ENCODE peak calls at places on chromosome 6, in seven cellular contexts. W, Z, K, C, Q, O and D are unnamed samples.

GRCh38 chr6:49787176-49787575 is at the start of gene PGK2:
- DNase-seq in Q (peak; percentile 84), Z (no peak), K (no peak), O (no peak), W (no peak), C (no peak), D (peak; percentile 53)

GRCh38 chr6:14670806-14671205 is 553.2 kb downstream of the CD83 start:
- DNase-seq in O (no peak), W (no peak), K (no peak), Q (no peak), Z (no peak), C (no peak), D (no peak)

GRCh38 chr6:138485586-138486248 is 13.6 kb downstream of the NHSL1 start:
- DNase-seq in Z (no peak), Q (no peak), W (no peak), O (no peak), K (no peak), C (no peak), D (no peak)

GRCh38 chr6:19332806-19333460 is 504.2 kb upstream of the ID4 start:
- DNase-seq in O (no peak), C (no peak), W (no peak), Z (no peak), K (no peak), Q (no peak), D (no peak)

GRCh38 chr6:2770171-2770570 is 5.0 kb downstream of the WRNIP1 start:
- DNase-seq in O (no peak), Z (no peak), W (no peak), K (no peak), C (no peak), Q (no peak), D (no peak)

GRCh38 chr6:145428656-145429173 is 306.6 kb downstream of the EPM2A start:
- DNase-seq in K (no peak), O (no peak), W (peak; percentile 5), C (no peak), Z (no peak), Q (no peak), D (no peak)

GRCh38 chr6:168385858-168386735 is 54.9 kb upstream of the SMOC2 start:
- DNase-seq in Q (no peak), Z (no peak), O (no peak), W (no peak), C (no peak), K (no peak), D (no peak)

GRCh38 chr6:13814176-13814937 is at the start of gene MCUR1:
- DNase-seq in K (peak; percentile 92), W (peak; percentile 97), C (peak; percentile 81), O (peak; percentile 77), Q (peak; percentile 92), Z (peak; percentile 97), D (peak; percentile 96)

GRCh38 chr6:139568157-139568955 is 193.9 kb upstream of the CITED2 start:
- DNase-seq in O (no peak), Q (no peak), C (no peak), K (no peak), Z (no peak), W (peak; percentile 44), D (no peak)

GRCh38 chr6:56753801-56754200 is 111.1 kb upstream of the DST start:
- DNase-seq in C (no peak), Z (no peak), Q (no peak), W (no peak), K (no peak), O (no peak), D (no peak)

GRCh38 chr6:143743256-143744166 is 65.7 kb downstream of the PHACTR2 start:
- DNase-seq in Q (peak; percentile 52), O (no peak), Z (no peak), K (no peak), W (peak; percentile 18), C (no peak), D (no peak)

GRCh38 chr6:138953451-138953850 is 34.6 kb downstream of the REPS1 start:
- DNase-seq in Q (no peak), K (no peak), Z (no peak), O (no peak), W (peak; percentile 61), C (no peak), D (no peak)

GRCh38 chr6:13177617-13178506 is 150.5 kb downstream of the TBC1D7 start:
- DNase-seq in Q (no peak), K (no peak), W (no peak), C (no peak), O (no peak), Z (no peak), D (no peak)

GRCh38 chr6:19297880-19298279 is 539.3 kb upstream of the ID4 start:
- DNase-seq in Q (no peak), C (no peak), Z (no peak), W (no peak), K (no peak), O (no peak), D (peak; percentile 94)

GRCh38 chr6:11714798-11715285 is 63.8 kb downstream of the ADTRP start:
- DNase-seq in W (no peak), K (no peak), C (no peak), Z (no peak), Q (no peak), O (no peak), D (no peak)

GRCh38 chr6:163897030-163897429 is 482.5 kb downstream of the QKI start:
- DNase-seq in O (no peak), W (peak; percentile 32), C (no peak), Z (peak; percentile 9), K (no peak), Q (peak; percentile 43), D (no peak)

GRCh38 chr6:148507774-148508173 is 165.1 kb downstream of the SASH1 start:
- DNase-seq in O (no peak), W (peak; percentile 69), C (no peak), Q (peak; percentile 66), K (no peak), Z (no peak), D (no peak)

GRCh38 chr6:25769983-25770382 is 15.4 kb downstream of the SLC17A4 start:
- DNase-seq in C (no peak), Z (no peak), W (peak; percentile 26), O (no peak), K (no peak), Q (no peak), D (no peak)

GRCh38 chr6:7644394-7644793 is 54.4 kb downstream of the SNRNP48 start:
- DNase-seq in Z (no peak), Q (no peak), K (no peak), C (no peak), W (peak; percentile 28), O (no peak), D (no peak)

GRCh38 chr6:73943401-73943800 is 247.4 kb downstream of the CD109 start:
- DNase-seq in Z (no peak), W (peak; percentile 17), O (no peak), Q (no peak), C (no peak), K (no peak), D (no peak)

GRCh38 chr6:129498950-129499870 is 210.8 kb downstream of the ARHGAP18 start:
- DNase-seq in Q (no peak), Z (no peak), W (peak; percentile 72), K (no peak), C (peak; percentile 29), O (no peak), D (no peak)

GRCh38 chr6:30507849-30508843 is 18.8 kb downstream of the HLA-E start:
- DNase-seq in Q (no peak), O (no peak), K (no peak), C (no peak), Z (no peak), W (no peak), D (peak; percentile 58)

GRCh38 chr6:89985744-89986493 is 91.7 kb downstream of the GJA10 start:
- DNase-seq in C (no peak), O (no peak), W (peak; percentile 90), K (no peak), Z (peak; percentile 30), Q (no peak), D (peak; percentile 34)

GRCh38 chr6:91626935-91627334 is 1040.1 kb upstream of the MAP3K7 start:
- DNase-seq in W (no peak), C (no peak), Z (no peak), K (no peak), Q (no peak), O (no peak), D (no peak)

GRCh38 chr6:2841264-2842138 is at the start of gene SERPINB1:
- DNase-seq in C (peak; percentile 73), O (peak; percentile 74), Z (peak; percentile 98), W (peak; percentile 94), K (peak; percentile 94), Q (peak; percentile 90), D (peak; percentile 95)

GRCh38 chr6:24401458-24401857 is 1.3 kb upstream of the MRS2 start:
- DNase-seq in Q (no peak), O (no peak), C (no peak), Z (no peak), K (no peak), W (no peak), D (no peak)
- H3K27ac ChIP-seq in Q (no peak overlapping the region), O (no peak overlapping the region), C (no peak overlapping the region), Z (no peak overlapping the region), K (no peak overlapping the region), W (no peak overlapping the region), D (no peak overlapping the region)

GRCh38 chr6:4382362-4382853 is 247.0 kb upstream of the ECI2 start:
- DNase-seq in Q (no peak), C (no peak), Z (no peak), W (no peak), O (no peak), K (no peak), D (no peak)
- H3K9me3 ChIP-seq in Q (no peaks in the 10 kb centered on the region), C (no peaks in the 10 kb centered on the region), Z (peaks cover 17% of the 10 kb centered on the region), W (no peaks in the 10 kb centered on the region), O (peaks cover 10% of the 10 kb centered on the region), K (no peaks in the 10 kb centered on the region), D (peaks cover 33% of the 10 kb centered on the region)

DNA sequence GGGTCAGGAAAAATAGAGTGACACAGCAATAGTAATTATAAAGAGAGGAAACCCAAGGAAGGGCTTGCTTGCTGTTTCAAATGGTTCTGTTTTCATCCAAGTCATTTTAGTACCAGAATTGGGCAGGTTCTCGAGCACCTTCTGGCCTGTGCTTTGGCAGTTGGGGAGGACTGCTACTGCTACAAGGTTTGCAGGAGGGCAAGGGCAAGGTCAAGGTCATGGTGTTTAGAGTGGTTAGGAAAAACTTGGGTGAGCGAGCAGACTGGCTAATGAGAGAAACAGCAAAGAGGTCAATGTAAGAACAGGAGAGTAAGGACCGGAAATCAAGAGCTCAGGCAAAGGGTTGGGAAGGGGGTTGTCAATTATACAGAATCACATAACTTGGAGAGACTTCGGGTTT is 164.5 kb downstream of the CDK19 start:
- DNase-seq in C (no peak), W (no peak), O (no peak), Q (no peak), Z (no peak), K (no peak), D (no peak)
- H3K27ac ChIP-seq in C (no peak overlapping the region), W (no peak overlapping the region), O (no peak overlapping the region), Q (no peak overlapping the region), Z (no peak overlapping the region), K (no peak overlapping the region), D (no peak overlapping the region)

DNA sequence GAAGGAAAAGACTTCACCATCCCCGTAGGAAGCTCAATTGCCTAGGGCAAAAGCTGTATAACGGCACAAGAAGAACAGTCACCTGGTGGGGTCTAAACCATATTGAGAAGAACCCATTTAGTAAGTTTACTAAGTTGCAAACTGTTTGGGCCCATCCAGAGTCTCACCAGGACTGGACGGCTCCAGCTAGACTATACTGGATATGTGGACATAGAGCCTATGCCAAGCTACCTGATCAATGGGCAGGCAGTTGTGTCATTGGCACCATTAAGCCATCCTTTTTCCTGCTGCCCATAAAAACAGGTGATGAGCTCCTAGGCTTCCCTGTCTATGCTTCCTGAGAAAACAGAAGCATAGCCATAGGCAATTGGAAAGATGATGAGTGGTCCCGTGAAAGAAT is 293.9 kb downstream of the RNGTT start:
- DNase-seq in Z (no peak), O (no peak), C (no peak), K (no peak), Q (no peak), W (no peak), D (no peak)
- H3K9me3 ChIP-seq in Z (peaks cover 27% of the 10 kb centered on the region), O (peaks cover 21% of the 10 kb centered on the region), C (no peaks in the 10 kb centered on the region), K (no peaks in the 10 kb centered on the region), Q (no peaks in the 10 kb centered on the region), W (no peaks in the 10 kb centered on the region), D (peaks cover 10% of the 10 kb centered on the region)